ENCODE peak calls at places on chromosomes 16 and 17, in five cellular contexts. One of them, this sample, is unnamed.

GRCh38 chr17:945672-946071 is 33.9 kb downstream of the NXN start:
- DNase-seq in right cardiac atrium: no peak
- DNase-seq in tibial nerve: no peak
- DNase-seq in ovary: no peak
- DNase-seq in lower lobe of right lung: no peak
- DNase-seq in this sample: no peak

GRCh38 chr17:73533127-73533526 is 111.1 kb downstream of the SDK2 start:
- DNase-seq in right cardiac atrium: peak; percentile 81
- DNase-seq in ovary: no peak
- DNase-seq in tibial nerve: no peak
- DNase-seq in lower lobe of right lung: no peak
- DNase-seq in this sample: peak; percentile 52

GRCh38 chr16:52569296-52569695 is 22.4 kb upstream of the TOX3 start:
- DNase-seq in ovary: no peak
- DNase-seq in tibial nerve: no peak
- DNase-seq in right cardiac atrium: no peak
- DNase-seq in lower lobe of right lung: no peak
- DNase-seq in this sample: no peak

GRCh38 chr17:50470451-50470850 is 1.8 kb upstream of the CHAD start:
- DNase-seq in ovary: no peak
- DNase-seq in tibial nerve: no peak
- DNase-seq in right cardiac atrium: no peak
- DNase-seq in lower lobe of right lung: peak; percentile 24
- DNase-seq in this sample: no peak

GRCh38 chr16:84647830-84648594 is at the start of gene KLHL36:
- DNase-seq in lower lobe of right lung: peak; percentile 78
- DNase-seq in right cardiac atrium: peak; percentile 69
- DNase-seq in ovary: peak; percentile 75
- DNase-seq in tibial nerve: peak; percentile 30
- DNase-seq in this sample: no peak

GRCh38 chr17:2050871-2051387 is 4.0 kb upstream of the HIC1 start:
- DNase-seq in tibial nerve: no peak
- DNase-seq in lower lobe of right lung: no peak
- DNase-seq in ovary: peak; percentile 66
- DNase-seq in right cardiac atrium: peak; percentile 62
- DNase-seq in this sample: no peak

GRCh38 chr17:76567634-76568432 is 17.8 kb downstream of the ST6GALNAC2 start:
- DNase-seq in ovary: no peak
- DNase-seq in tibial nerve: no peak
- DNase-seq in right cardiac atrium: no peak
- DNase-seq in lower lobe of right lung: peak; percentile 74
- DNase-seq in this sample: no peak

GRCh38 chr16:83354015-83354414 is 453.8 kb upstream of the HSBP1 start:
- DNase-seq in ovary: no peak
- DNase-seq in lower lobe of right lung: no peak
- DNase-seq in right cardiac atrium: no peak
- DNase-seq in tibial nerve: no peak
- DNase-seq in this sample: no peak

GRCh38 chr17:2020721-2021120 is 4.4 kb downstream of the RTN4RL1 start:
- DNase-seq in ovary: no peak
- DNase-seq in right cardiac atrium: peak; percentile 55
- DNase-seq in lower lobe of right lung: no peak
- DNase-seq in tibial nerve: no peak
- DNase-seq in this sample: no peak

GRCh38 chr17:2056221-2057129 is 1.6 kb downstream of the HIC1 start:
- DNase-seq in ovary: peak; percentile 56
- DNase-seq in tibial nerve: no peak
- DNase-seq in lower lobe of right lung: peak; percentile 60
- DNase-seq in right cardiac atrium: peak; percentile 49
- DNase-seq in this sample: no peak

GRCh38 chr17:82984751-82985435 is 94.5 kb upstream of the METRNL start:
- DNase-seq in lower lobe of right lung: no peak
- DNase-seq in right cardiac atrium: no peak
- DNase-seq in ovary: no peak
- DNase-seq in tibial nerve: no peak
- DNase-seq in this sample: no peak

GRCh38 chr16:1810536-1810935 is 16.1 kb downstream of the HAGH start:
- DNase-seq in tibial nerve: no peak
- DNase-seq in lower lobe of right lung: peak; percentile 34
- DNase-seq in right cardiac atrium: no peak
- DNase-seq in ovary: no peak
- DNase-seq in this sample: no peak

GRCh38 chr16:16158741-16159374 is 64.4 kb downstream of the ABCC6 start:
- DNase-seq in tibial nerve: no peak
- DNase-seq in ovary: no peak
- DNase-seq in lower lobe of right lung: no peak
- DNase-seq in right cardiac atrium: no peak
- DNase-seq in this sample: no peak

GRCh38 chr16:74107795-74108610 is 188.6 kb upstream of the PSMD7 start:
- DNase-seq in lower lobe of right lung: peak; percentile 54
- DNase-seq in ovary: no peak
- DNase-seq in tibial nerve: no peak
- DNase-seq in right cardiac atrium: peak; percentile 14
- DNase-seq in this sample: no peak

GRCh38 chr17:43772877-43773648 is 5.7 kb downstream of the DUSP3 start:
- DNase-seq in tibial nerve: no peak
- DNase-seq in lower lobe of right lung: peak; percentile 60
- DNase-seq in ovary: no peak
- DNase-seq in right cardiac atrium: no peak
- DNase-seq in this sample: no peak

GRCh38 chr17:7572588-7573323 is 6.7 kb upstream of the CD68 start:
- DNase-seq in lower lobe of right lung: peak; percentile 99
- DNase-seq in right cardiac atrium: peak; percentile 99
- DNase-seq in tibial nerve: peak; percentile 99
- DNase-seq in ovary: peak; percentile 99
- DNase-seq in this sample: peak; percentile 99

GRCh38 chr17:80063815-80064585 is 27.6 kb downstream of the CCDC40 start:
- DNase-seq in tibial nerve: no peak
- DNase-seq in right cardiac atrium: peak; percentile 75
- DNase-seq in ovary: peak; percentile 55
- DNase-seq in lower lobe of right lung: peak; percentile 72
- DNase-seq in this sample: no peak

GRCh38 chr17:81405382-81406005 is 10.2 kb downstream of the BAHCC1 start:
- DNase-seq in tibial nerve: no peak
- DNase-seq in ovary: peak; percentile 90
- DNase-seq in right cardiac atrium: peak; percentile 82
- DNase-seq in lower lobe of right lung: no peak
- DNase-seq in this sample: no peak

GRCh38 chr17:19343671-19344151 is 18.8 kb downstream of the B9D1 start:
- DNase-seq in ovary: no peak
- DNase-seq in right cardiac atrium: no peak
- DNase-seq in lower lobe of right lung: no peak
- DNase-seq in tibial nerve: no peak
- DNase-seq in this sample: peak; percentile 34

GRCh38 chr16:66289051-66289680 is 77.3 kb upstream of the CDH5 start:
- DNase-seq in right cardiac atrium: no peak
- DNase-seq in lower lobe of right lung: no peak
- DNase-seq in tibial nerve: no peak
- DNase-seq in ovary: no peak
- DNase-seq in this sample: no peak

GRCh38 chr16:81625544-81626152 is 153.4 kb upstream of the PLCG2 start:
- DNase-seq in lower lobe of right lung: peak; percentile 64
- DNase-seq in ovary: no peak
- DNase-seq in tibial nerve: no peak
- DNase-seq in right cardiac atrium: peak; percentile 67
- DNase-seq in this sample: peak; percentile 63

GRCh38 chr17:34572483-34572882 is 6.9 kb upstream of the TMEM132E start:
- DNase-seq in ovary: no peak
- DNase-seq in tibial nerve: no peak
- DNase-seq in lower lobe of right lung: no peak
- DNase-seq in right cardiac atrium: no peak
- DNase-seq in this sample: no peak

GRCh38 chr17:44200478-44201155 is 933 bp upstream of the ATXN7L3 start:
- DNase-seq in tibial nerve: no peak
- DNase-seq in lower lobe of right lung: no peak
- DNase-seq in ovary: no peak
- DNase-seq in right cardiac atrium: no peak
- DNase-seq in this sample: no peak

GRCh38 chr17:52178013-52178412 is 19.5 kb upstream of the CA10 start:
- DNase-seq in lower lobe of right lung: no peak
- DNase-seq in ovary: no peak
- DNase-seq in right cardiac atrium: no peak
- DNase-seq in tibial nerve: no peak
- DNase-seq in this sample: no peak

GRCh38 chr16:2149630-2150417 is 1.4 kb downstream of the RAB26 start:
- DNase-seq in ovary: no peak
- DNase-seq in tibial nerve: no peak
- DNase-seq in lower lobe of right lung: no peak
- DNase-seq in right cardiac atrium: peak; percentile 20
- DNase-seq in this sample: no peak

GRCh38 chr17:71200597-71200996 is 920.2 kb upstream of the SOX9 start:
- DNase-seq in lower lobe of right lung: no peak
- DNase-seq in tibial nerve: no peak
- DNase-seq in right cardiac atrium: no peak
- DNase-seq in ovary: no peak
- DNase-seq in this sample: no peak

GRCh38 chr16:53372942-53373871 is 61.1 kb upstream of the RBL2 start:
- DNase-seq in right cardiac atrium: no peak
- DNase-seq in lower lobe of right lung: peak; percentile 84
- DNase-seq in tibial nerve: no peak
- DNase-seq in ovary: no peak
- DNase-seq in this sample: no peak

GRCh38 chr17:77173104-77173503 is 32.3 kb downstream of the SEC14L1 start:
- DNase-seq in lower lobe of right lung: no peak
- DNase-seq in ovary: no peak
- DNase-seq in right cardiac atrium: no peak
- DNase-seq in tibial nerve: no peak
- DNase-seq in this sample: no peak

GRCh38 chr16:50208460-50208931 is 55.4 kb downstream of the TENT4B start:
- DNase-seq in tibial nerve: no peak
- DNase-seq in lower lobe of right lung: no peak
- DNase-seq in ovary: no peak
- DNase-seq in right cardiac atrium: no peak
- DNase-seq in this sample: no peak

GRCh38 chr17:79830303-79830702 is 8.9 kb downstream of the CBX4 start:
- DNase-seq in tibial nerve: no peak
- DNase-seq in right cardiac atrium: no peak
- DNase-seq in lower lobe of right lung: no peak
- DNase-seq in ovary: no peak
- DNase-seq in this sample: no peak

GRCh38 chr16:59707441-59707840 is 973.3 kb upstream of the GOT2 start:
- DNase-seq in ovary: no peak
- DNase-seq in right cardiac atrium: no peak
- DNase-seq in lower lobe of right lung: no peak
- DNase-seq in tibial nerve: no peak
- DNase-seq in this sample: no peak

GRCh38 chr16:8855972-8856371 is 12.8 kb downstream of the CARHSP1 start:
- DNase-seq in ovary: peak; percentile 4
- DNase-seq in lower lobe of right lung: no peak
- DNase-seq in tibial nerve: no peak
- DNase-seq in right cardiac atrium: no peak
- DNase-seq in this sample: no peak
- H3K27ac ChIP-seq in ovary: no peak overlapping the region
- H3K27ac ChIP-seq in lower lobe of right lung: peak overlapping the region; percentile 18
- H3K27ac ChIP-seq in tibial nerve: peak overlapping the region; percentile 36
- H3K27ac ChIP-seq in right cardiac atrium: no peak overlapping the region
- H3K27ac ChIP-seq in this sample: no peak overlapping the region

GRCh38 chr17:64066709-64067108 is 46.3 kb upstream of the ICAM2 start:
- DNase-seq in tibial nerve: no peak
- DNase-seq in right cardiac atrium: no peak
- DNase-seq in ovary: no peak
- DNase-seq in lower lobe of right lung: no peak
- DNase-seq in this sample: no peak
- H3K27ac ChIP-seq in tibial nerve: no peak overlapping the region
- H3K27ac ChIP-seq in right cardiac atrium: no peak overlapping the region
- H3K27ac ChIP-seq in ovary: no peak overlapping the region
- H3K27ac ChIP-seq in lower lobe of right lung: peak overlapping the region; percentile 62
- H3K27ac ChIP-seq in this sample: no peak overlapping the region

GRCh38 chr16:25371342-25371741 is 113.7 kb upstream of the ZKSCAN2 start:
- DNase-seq in ovary: no peak
- DNase-seq in right cardiac atrium: no peak
- DNase-seq in lower lobe of right lung: no peak
- DNase-seq in tibial nerve: no peak
- DNase-seq in this sample: no peak
- H3K27ac ChIP-seq in ovary: no peak overlapping the region
- H3K27ac ChIP-seq in right cardiac atrium: no peak overlapping the region
- H3K27ac ChIP-seq in lower lobe of right lung: no peak overlapping the region
- H3K27ac ChIP-seq in tibial nerve: no peak overlapping the region
- H3K27ac ChIP-seq in this sample: no peak overlapping the region

GRCh38 chr16:57265850-57266530 is 18.5 kb downstream of the PLLP start:
- DNase-seq in right cardiac atrium: peak; percentile 85
- DNase-seq in lower lobe of right lung: peak; percentile 89
- DNase-seq in ovary: peak; percentile 41
- DNase-seq in tibial nerve: peak; percentile 37
- DNase-seq in this sample: peak; percentile 72
- H3K27ac ChIP-seq in right cardiac atrium: peak overlapping the region; percentile 94
- H3K27ac ChIP-seq in lower lobe of right lung: peak overlapping the region; percentile 80
- H3K27ac ChIP-seq in ovary: no peak overlapping the region
- H3K27ac ChIP-seq in tibial nerve: peak overlapping the region; percentile 92
- H3K27ac ChIP-seq in this sample: peak overlapping the region; percentile 98

GRCh38 chr16:58515871-58516767 is 802 bp downstream of the SETD6 start:
- DNase-seq in ovary: peak; percentile 46
- DNase-seq in tibial nerve: no peak
- DNase-seq in lower lobe of right lung: peak; percentile 61
- DNase-seq in right cardiac atrium: no peak
- DNase-seq in this sample: no peak
- H3K27ac ChIP-seq in ovary: peak overlapping the region; percentile 67
- H3K27ac ChIP-seq in tibial nerve: peak overlapping the region; percentile 63
- H3K27ac ChIP-seq in lower lobe of right lung: peak overlapping the region; percentile 84
- H3K27ac ChIP-seq in right cardiac atrium: peak overlapping the region; percentile 13
- H3K27ac ChIP-seq in this sample: peak overlapping the region; percentile 27

GRCh38 chr17:13044713-13045112 is 26.9 kb upstream of the ELAC2 start:
- DNase-seq in lower lobe of right lung: no peak
- DNase-seq in right cardiac atrium: no peak
- DNase-seq in tibial nerve: no peak
- DNase-seq in ovary: no peak
- DNase-seq in this sample: no peak

GRCh38 chr17:13036776-13037175 is 18.9 kb upstream of the ELAC2 start:
- DNase-seq in ovary: no peak
- DNase-seq in tibial nerve: no peak
- DNase-seq in right cardiac atrium: no peak
- DNase-seq in lower lobe of right lung: no peak
- DNase-seq in this sample: no peak

GRCh38 chr17:13038931-13039665 is 21.3 kb upstream of the ELAC2 start:
- DNase-seq in lower lobe of right lung: no peak
- DNase-seq in tibial nerve: no peak
- DNase-seq in right cardiac atrium: no peak
- DNase-seq in ovary: no peak
- DNase-seq in this sample: no peak
- H3K27ac ChIP-seq in lower lobe of right lung: no peak overlapping the region
- H3K27ac ChIP-seq in tibial nerve: no peak overlapping the region
- H3K27ac ChIP-seq in right cardiac atrium: no peak overlapping the region
- H3K27ac ChIP-seq in ovary: no peak overlapping the region
- H3K27ac ChIP-seq in this sample: no peak overlapping the region

GRCh38 chr17:28726912-28727726 is 1.1 kb upstream of the TLCD1 start:
- DNase-seq in right cardiac atrium: peak; percentile 91
- DNase-seq in ovary: peak; percentile 94
- DNase-seq in lower lobe of right lung: peak; percentile 95
- DNase-seq in tibial nerve: peak; percentile 92
- DNase-seq in this sample: peak; percentile 90
- H3K27ac ChIP-seq in right cardiac atrium: no peak overlapping the region
- H3K27ac ChIP-seq in ovary: peak overlapping the region; percentile 95
- H3K27ac ChIP-seq in lower lobe of right lung: peak overlapping the region; percentile 96
- H3K27ac ChIP-seq in tibial nerve: peak overlapping the region; percentile 91
- H3K27ac ChIP-seq in this sample: peak overlapping the region; percentile 96